ENCODE peak calls at places on chromosomes 16 and 17, in five cellular contexts. One of them, this sample, is unnamed.
A peak's percentile ranks its signal among the peaks of the same experiment; 100 is the strongest.

GRCh38 chr17:8408371-8408770 is 10.7 kb upstream of the RNF222 start:
- DNase-seq in psoas muscle: no peak
- DNase-seq in MM.1S: peak; percentile 53
- DNase-seq in lung: no peak
- DNase-seq in heart right ventricle: no peak
- DNase-seq in this sample: no peak

GRCh38 chr16:87329436-87330256 is 12.5 kb upstream of the C16orf95 start:
- DNase-seq in psoas muscle: no peak
- DNase-seq in MM.1S: no peak
- DNase-seq in lung: no peak
- DNase-seq in heart right ventricle: no peak
- DNase-seq in this sample: no peak

GRCh38 chr17:75723201-75723930 is 2.1 kb downstream of the ITGB4 start:
- DNase-seq in psoas muscle: no peak
- DNase-seq in MM.1S: no peak
- DNase-seq in lung: no peak
- DNase-seq in heart right ventricle: no peak
- DNase-seq in this sample: no peak

GRCh38 chr17:21510686-21511367 is 134.7 kb downstream of the KCNJ12 start:
- DNase-seq in psoas muscle: no peak
- DNase-seq in MM.1S: no peak
- DNase-seq in lung: no peak
- DNase-seq in heart right ventricle: no peak
- DNase-seq in this sample: no peak

GRCh38 chr17:58227733-58228132 is 8.7 kb upstream of the MKS1 start:
- DNase-seq in psoas muscle: no peak
- DNase-seq in MM.1S: no peak
- DNase-seq in lung: no peak
- DNase-seq in heart right ventricle: no peak
- DNase-seq in this sample: no peak

GRCh38 chr17:51741447-51741846 is 417.1 kb downstream of the CA10 start:
- DNase-seq in psoas muscle: no peak
- DNase-seq in MM.1S: no peak
- DNase-seq in lung: no peak
- DNase-seq in heart right ventricle: no peak
- DNase-seq in this sample: no peak

GRCh38 chr17:38730526-38731379 is 612 bp downstream of the CISD3 start:
- DNase-seq in psoas muscle: peak; percentile 80
- DNase-seq in MM.1S: peak; percentile 27
- DNase-seq in lung: peak; percentile 82
- DNase-seq in heart right ventricle: peak; percentile 77
- DNase-seq in this sample: no peak

GRCh38 chr16:67390816-67391423 is 2.4 kb downstream of the TPPP3 start:
- DNase-seq in psoas muscle: no peak
- DNase-seq in MM.1S: no peak
- DNase-seq in lung: no peak
- DNase-seq in heart right ventricle: no peak
- DNase-seq in this sample: no peak

GRCh38 chr16:14572535-14572934 is 57.5 kb downstream of the PARN start:
- DNase-seq in psoas muscle: no peak
- DNase-seq in MM.1S: no peak
- DNase-seq in lung: no peak
- DNase-seq in heart right ventricle: no peak
- DNase-seq in this sample: no peak

GRCh38 chr17:48016112-48016511 is 21.5 kb downstream of the COPZ2 start:
- DNase-seq in psoas muscle: no peak
- DNase-seq in MM.1S: no peak
- DNase-seq in lung: no peak
- DNase-seq in heart right ventricle: no peak
- DNase-seq in this sample: no peak

GRCh38 chr16:58098207-58099096 is 30.7 kb downstream of the CFAP20 start:
- DNase-seq in psoas muscle: no peak
- DNase-seq in MM.1S: no peak
- DNase-seq in lung: no peak
- DNase-seq in heart right ventricle: no peak
- DNase-seq in this sample: no peak

GRCh38 chr16:15587152-15587825 is 55.7 kb downstream of the MARF1 start:
- DNase-seq in psoas muscle: no peak
- DNase-seq in MM.1S: no peak
- DNase-seq in lung: no peak
- DNase-seq in heart right ventricle: no peak
- DNase-seq in this sample: no peak

GRCh38 chr17:1154704-1155103 is 25.1 kb downstream of the ABR start:
- DNase-seq in psoas muscle: no peak
- DNase-seq in MM.1S: no peak
- DNase-seq in lung: no peak
- DNase-seq in heart right ventricle: peak; percentile 35
- DNase-seq in this sample: no peak

GRCh38 chr17:63024716-63025115 is 58.7 kb downstream of the TANC2 start:
- DNase-seq in psoas muscle: no peak
- DNase-seq in MM.1S: no peak
- DNase-seq in lung: no peak
- DNase-seq in heart right ventricle: no peak
- DNase-seq in this sample: no peak

GRCh38 chr16:711548-712320 is 3.2 kb upstream of the METRN start:
- DNase-seq in psoas muscle: peak; percentile 80
- DNase-seq in MM.1S: peak; percentile 63
- DNase-seq in lung: peak; percentile 72
- DNase-seq in heart right ventricle: peak; percentile 72
- DNase-seq in this sample: no peak

GRCh38 chr17:28612531-28612930 is 1.5 kb downstream of the RSKR start:
- DNase-seq in psoas muscle: no peak
- DNase-seq in MM.1S: no peak
- DNase-seq in lung: no peak
- DNase-seq in heart right ventricle: no peak
- DNase-seq in this sample: no peak

GRCh38 chr16:3256146-3256875 is at the start of gene MEFV:
- DNase-seq in psoas muscle: no peak
- DNase-seq in MM.1S: no peak
- DNase-seq in lung: no peak
- DNase-seq in heart right ventricle: no peak
- DNase-seq in this sample: no peak

GRCh38 chr16:89863741-89864391 is 9.5 kb upstream of the TCF25 start:
- DNase-seq in psoas muscle: no peak
- DNase-seq in MM.1S: peak; percentile 57
- DNase-seq in lung: peak; percentile 34
- DNase-seq in heart right ventricle: peak; percentile 37
- DNase-seq in this sample: no peak

GRCh38 chr16:70789231-70789926 is 11.6 kb downstream of the VAC14 start:
- DNase-seq in psoas muscle: peak; percentile 52
- DNase-seq in MM.1S: no peak
- DNase-seq in lung: no peak
- DNase-seq in heart right ventricle: peak; percentile 43
- DNase-seq in this sample: no peak

GRCh38 chr17:36703860-36704266 is 102.5 kb downstream of the MRM1 start:
- DNase-seq in psoas muscle: peak; percentile 27
- DNase-seq in MM.1S: peak; percentile 46
- DNase-seq in lung: no peak
- DNase-seq in heart right ventricle: peak; percentile 17
- DNase-seq in this sample: no peak

GRCh38 chr17:7989781-7990655 is 12.4 kb upstream of the GUCY2D start:
- DNase-seq in psoas muscle: peak; percentile 83
- DNase-seq in MM.1S: peak; percentile 89
- DNase-seq in lung: peak; percentile 88
- DNase-seq in heart right ventricle: peak; percentile 77
- DNase-seq in this sample: no peak

GRCh38 chr16:87178177-87178863 is 138.9 kb downstream of the C16orf95 start:
- DNase-seq in psoas muscle: no peak
- DNase-seq in MM.1S: no peak
- DNase-seq in lung: no peak
- DNase-seq in heart right ventricle: no peak
- DNase-seq in this sample: no peak

GRCh38 chr17:41734139-41734948 is at the start of gene HAP1:
- DNase-seq in psoas muscle: peak; percentile 27
- DNase-seq in MM.1S: peak; percentile 39
- DNase-seq in lung: no peak
- DNase-seq in heart right ventricle: no peak
- DNase-seq in this sample: no peak

GRCh38 chr16:78489631-78490030 is 390.2 kb downstream of the WWOX start:
- DNase-seq in psoas muscle: no peak
- DNase-seq in MM.1S: no peak
- DNase-seq in lung: no peak
- DNase-seq in heart right ventricle: no peak
- DNase-seq in this sample: no peak

GRCh38 chr16:23148166-23148512 is 1.1 kb downstream of the USP31 start:
- DNase-seq in psoas muscle: no peak
- DNase-seq in MM.1S: no peak
- DNase-seq in lung: no peak
- DNase-seq in heart right ventricle: no peak
- DNase-seq in this sample: no peak

GRCh38 chr16:23148513-23149266 is 562 bp downstream of the USP31 start:
- DNase-seq in psoas muscle: peak; percentile 84
- DNase-seq in MM.1S: peak; percentile 41
- DNase-seq in lung: peak; percentile 72
- DNase-seq in heart right ventricle: peak; percentile 64
- DNase-seq in this sample: no peak

GRCh38 chr16:23145608-23146007 is 3.6 kb downstream of the USP31 start:
- DNase-seq in psoas muscle: no peak
- DNase-seq in MM.1S: no peak
- DNase-seq in lung: no peak
- DNase-seq in heart right ventricle: no peak
- DNase-seq in this sample: peak; percentile 97

GRCh38 chr16:23147666-23148065 is 1.6 kb downstream of the USP31 start:
- DNase-seq in psoas muscle: no peak
- DNase-seq in MM.1S: no peak
- DNase-seq in lung: no peak
- DNase-seq in heart right ventricle: no peak
- DNase-seq in this sample: no peak

DNA sequence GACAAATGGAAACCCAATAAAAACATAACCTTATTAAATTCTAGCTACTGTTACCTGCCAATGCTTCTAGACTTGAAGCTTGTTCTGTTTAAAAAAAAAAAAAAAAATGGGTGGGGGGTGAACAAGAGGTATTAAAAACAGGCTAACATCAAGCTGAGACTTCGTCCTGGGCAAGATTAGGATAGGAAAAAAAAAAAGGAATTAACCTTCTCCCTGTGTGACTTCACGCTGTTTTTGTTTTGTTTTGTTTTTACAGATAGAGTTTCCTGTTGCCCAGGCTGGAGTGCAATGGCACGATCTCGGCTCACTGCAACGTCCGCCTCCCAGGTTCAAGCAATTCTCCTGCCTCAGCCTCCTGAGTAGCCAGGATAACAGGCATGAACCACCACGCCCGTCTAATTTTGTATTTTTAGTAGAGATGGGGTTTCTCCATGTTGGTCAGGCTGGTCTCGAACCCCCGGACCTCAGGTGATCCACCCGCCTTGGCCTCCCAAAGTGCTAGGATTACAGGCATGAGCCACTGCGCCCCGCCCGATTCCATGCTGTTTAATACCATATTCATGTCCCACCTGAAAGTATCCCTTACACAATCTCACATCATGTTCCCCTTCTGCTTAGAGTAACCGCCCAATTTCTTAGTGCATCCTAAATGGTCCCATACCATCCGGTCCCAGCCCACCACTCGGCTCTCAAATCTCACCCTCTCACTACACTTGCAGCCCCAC is 2.2 kb downstream of the USP31 start:
- DNase-seq in psoas muscle: no peak
- DNase-seq in MM.1S: no peak
- DNase-seq in lung: no peak
- DNase-seq in heart right ventricle: no peak
- DNase-seq in this sample: no peak
- H3K4me3 ChIP-seq in psoas muscle: peak overlapping the region; percentile 17
- H3K4me3 ChIP-seq in MM.1S: no peak overlapping the region
- H3K4me3 ChIP-seq in lung: peak overlapping the region; percentile 1
- H3K4me3 ChIP-seq in heart right ventricle: no peak overlapping the region
- H3K4me3 ChIP-seq in this sample: peak overlapping the region; percentile 63

GRCh38 chr17:16285646-16286008 is 67.6 kb downstream of the CENPV start:
- DNase-seq in psoas muscle: no peak
- DNase-seq in MM.1S: no peak
- DNase-seq in lung: no peak
- DNase-seq in heart right ventricle: no peak
- DNase-seq in this sample: no peak
- TF ChIP-seq CTCF in psoas muscle: peak; percentile 23
- TF ChIP-seq CTCF in MM.1S: no peak
- TF ChIP-seq CTCF in lung: no peak
- TF ChIP-seq CTCF in heart right ventricle: peak; percentile 48
- TF ChIP-seq CTCF in this sample: peak; percentile 70

GRCh38 chr16:69311115-69311532 is at the start of gene VPS4A:
- DNase-seq in psoas muscle: peak; percentile 95
- DNase-seq in MM.1S: peak; percentile 95
- DNase-seq in lung: peak; percentile 96
- DNase-seq in heart right ventricle: peak; percentile 96
- DNase-seq in this sample: no peak
- H3K4me3 ChIP-seq in psoas muscle: peak within 1 kb of the TSS; percentile 85
- H3K4me3 ChIP-seq in MM.1S: peak within 1 kb of the TSS; percentile 94
- H3K4me3 ChIP-seq in lung: peak within 1 kb of the TSS; percentile 95
- H3K4me3 ChIP-seq in heart right ventricle: peak within 1 kb of the TSS; percentile 92
- H3K4me3 ChIP-seq in this sample: peak within 1 kb of the TSS; percentile 96

GRCh38 chr17:82418001-82418986 is at the start of the genes HEXD and OGFOD3:
- DNase-seq in psoas muscle: peak; percentile 87
- DNase-seq in MM.1S: peak; percentile 90
- DNase-seq in lung: peak; percentile 79
- DNase-seq in heart right ventricle: peak; percentile 79
- DNase-seq in this sample: no peak

GRCh38 chr17:82415336-82415735 is 2.8 kb upstream of the HEXD start:
- DNase-seq in psoas muscle: no peak
- DNase-seq in MM.1S: no peak
- DNase-seq in lung: no peak
- DNase-seq in heart right ventricle: no peak
- DNase-seq in this sample: no peak

GRCh38 chr17:82416264-82416663 is 1.9 kb upstream of the HEXD start:
- DNase-seq in psoas muscle: no peak
- DNase-seq in MM.1S: no peak
- DNase-seq in lung: no peak
- DNase-seq in heart right ventricle: no peak
- DNase-seq in this sample: no peak

GRCh38 chr17:82415786-82416185 is 2.4 kb upstream of the HEXD start:
- DNase-seq in psoas muscle: no peak
- DNase-seq in MM.1S: no peak
- DNase-seq in lung: no peak
- DNase-seq in heart right ventricle: no peak
- DNase-seq in this sample: no peak

GRCh38 chr17:82416771-82417170 is 1.4 kb upstream of the HEXD start:
- DNase-seq in psoas muscle: no peak
- DNase-seq in MM.1S: no peak
- DNase-seq in lung: no peak
- DNase-seq in heart right ventricle: no peak
- DNase-seq in this sample: no peak
- TF ChIP-seq CTCF in psoas muscle: no peak
- TF ChIP-seq CTCF in MM.1S: peak; percentile 12
- TF ChIP-seq CTCF in lung: no peak
- TF ChIP-seq CTCF in heart right ventricle: no peak
- TF ChIP-seq CTCF in this sample: peak; percentile 12

DNA sequence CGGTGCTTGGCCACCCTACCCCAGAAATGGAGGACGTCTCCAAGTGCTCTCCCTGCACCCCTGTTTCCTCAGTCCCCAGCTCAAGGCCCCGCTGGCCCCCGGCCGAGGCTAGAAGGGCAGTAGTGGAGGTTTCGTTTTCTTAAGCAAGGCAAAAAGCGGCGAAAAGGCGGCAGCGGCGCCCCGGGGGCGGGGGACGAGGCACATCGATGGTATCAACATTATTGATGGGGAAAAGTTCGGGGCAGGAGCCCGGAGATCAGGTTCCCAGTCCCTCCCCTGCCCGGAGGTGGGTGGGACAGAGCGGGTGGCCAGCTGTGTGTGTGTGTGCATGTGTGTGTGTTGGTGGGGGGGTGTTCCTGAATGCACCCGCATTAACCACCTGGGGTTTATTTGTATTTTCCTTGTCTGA is 4.1 kb upstream of the SALL1 start:
- DNase-seq in psoas muscle: no peak
- DNase-seq in MM.1S: no peak
- DNase-seq in lung: no peak
- DNase-seq in heart right ventricle: no peak
- DNase-seq in this sample: no peak
- H3K4me3 ChIP-seq in psoas muscle: peak overlapping the region; percentile 34
- H3K4me3 ChIP-seq in MM.1S: peak overlapping the region; percentile 41
- H3K4me3 ChIP-seq in lung: no peak overlapping the region
- H3K4me3 ChIP-seq in heart right ventricle: peak overlapping the region; percentile 30
- H3K4me3 ChIP-seq in this sample: peak overlapping the region; percentile 94